ENCODE peak calls at places on chromosomes 11 and 22, in four cellular contexts. One of them, this sample, is unnamed.

GRCh38 chr22:26565181-26565580 is 24.8 kb downstream of the TPST2 start:
- DNase-seq in fibroblast of lung: no peak
- DNase-seq in progenitor cell of endocrine pancreas: no peak
- DNase-seq in AG04449: no peak
- DNase-seq in this sample: no peak

GRCh38 chr11:36376888-36377758 is 81.0 kb downstream of the PRR5L start:
- DNase-seq in fibroblast of lung: peak
- DNase-seq in progenitor cell of endocrine pancreas: peak
- DNase-seq in AG04449: no peak
- DNase-seq in this sample: no peak

GRCh38 chr11:83706581-83706980 is 420.4 kb upstream of the CCDC90B start:
- DNase-seq in AG04449: no peak
- DNase-seq in fibroblast of lung: no peak
- DNase-seq in progenitor cell of endocrine pancreas: no peak
- DNase-seq in this sample: no peak

GRCh38 chr11:88280673-88281316 is 56.7 kb downstream of the CTSC start:
- DNase-seq in progenitor cell of endocrine pancreas: no peak
- DNase-seq in fibroblast of lung: peak
- DNase-seq in AG04449: no peak
- DNase-seq in this sample: no peak

GRCh38 chr22:25996669-25997068 is 172.6 kb upstream of the SEZ6L start:
- DNase-seq in progenitor cell of endocrine pancreas: no peak
- DNase-seq in AG04449: no peak
- DNase-seq in fibroblast of lung: no peak
- DNase-seq in this sample: no peak

GRCh38 chr11:117200813-117201515 is 1.8 kb downstream of the TAGLN start:
- DNase-seq in progenitor cell of endocrine pancreas: no peak
- DNase-seq in fibroblast of lung: no peak
- DNase-seq in AG04449: no peak
- DNase-seq in this sample: no peak

GRCh38 chr11:77884186-77884828 is 63.4 kb downstream of the AAMDC start:
- DNase-seq in AG04449: peak
- DNase-seq in fibroblast of lung: peak
- DNase-seq in progenitor cell of endocrine pancreas: no peak
- DNase-seq in this sample: no peak

GRCh38 chr11:61880454-61880853 is 10.9 kb downstream of the FADS3 start:
- DNase-seq in AG04449: no peak
- DNase-seq in fibroblast of lung: no peak
- DNase-seq in progenitor cell of endocrine pancreas: no peak
- DNase-seq in this sample: no peak

GRCh38 chr11:6745465-6746015 is 26.2 kb downstream of the OR2AG2 start:
- DNase-seq in fibroblast of lung: no peak
- DNase-seq in AG04449: no peak
- DNase-seq in progenitor cell of endocrine pancreas: no peak
- DNase-seq in this sample: no peak

GRCh38 chr11:112249871-112250590 is 10.6 kb downstream of the PLET1 start:
- DNase-seq in AG04449: no peak
- DNase-seq in fibroblast of lung: peak
- DNase-seq in progenitor cell of endocrine pancreas: no peak
- DNase-seq in this sample: no peak

GRCh38 chr11:63551889-63552266 is 11.3 kb downstream of the PLAAT2 start:
- DNase-seq in progenitor cell of endocrine pancreas: no peak
- DNase-seq in fibroblast of lung: no peak
- DNase-seq in AG04449: no peak
- DNase-seq in this sample: no peak

GRCh38 chr22:48306785-48307570 is 1520.7 kb downstream of the BRD1 start:
- DNase-seq in fibroblast of lung: no peak
- DNase-seq in AG04449: no peak
- DNase-seq in progenitor cell of endocrine pancreas: no peak
- DNase-seq in this sample: no peak

GRCh38 chr22:25027959-25028840 is 75.7 kb downstream of the KIAA1671 start:
- DNase-seq in AG04449: no peak
- DNase-seq in fibroblast of lung: no peak
- DNase-seq in progenitor cell of endocrine pancreas: no peak
- DNase-seq in this sample: no peak

GRCh38 chr11:69157156-69157821 is 1.6 kb downstream of the SMIM38 start:
- DNase-seq in AG04449: no peak
- DNase-seq in fibroblast of lung: peak
- DNase-seq in progenitor cell of endocrine pancreas: peak
- DNase-seq in this sample: no peak

GRCh38 chr22:31676700-31677099 is 14.7 kb upstream of the PISD start:
- DNase-seq in progenitor cell of endocrine pancreas: peak
- DNase-seq in fibroblast of lung: peak
- DNase-seq in AG04449: no peak
- DNase-seq in this sample: peak

GRCh38 chr11:111344032-111344431 is 35.0 kb downstream of the POU2AF1 start:
- DNase-seq in fibroblast of lung: peak
- DNase-seq in progenitor cell of endocrine pancreas: no peak
- DNase-seq in AG04449: no peak
- DNase-seq in this sample: no peak

GRCh38 chr22:44915441-44915840 is 94.4 kb downstream of the PHF21B start:
- DNase-seq in fibroblast of lung: no peak
- DNase-seq in AG04449: no peak
- DNase-seq in progenitor cell of endocrine pancreas: no peak
- DNase-seq in this sample: no peak

GRCh38 chr22:25069426-25069757 is 116.9 kb downstream of the KIAA1671 start:
- DNase-seq in progenitor cell of endocrine pancreas: no peak
- DNase-seq in AG04449: no peak
- DNase-seq in fibroblast of lung: no peak
- DNase-seq in this sample: no peak

GRCh38 chr11:61962213-61963015 is 5.0 kb downstream of the FTH1 start:
- DNase-seq in AG04449: no peak
- DNase-seq in progenitor cell of endocrine pancreas: no peak
- DNase-seq in fibroblast of lung: no peak
- DNase-seq in this sample: no peak

GRCh38 chr11:111982019-111982464 is 43.2 kb upstream of the DLAT start:
- DNase-seq in AG04449: no peak
- DNase-seq in progenitor cell of endocrine pancreas: peak
- DNase-seq in fibroblast of lung: peak
- DNase-seq in this sample: peak

GRCh38 chr11:103596323-103596722 is 440.1 kb upstream of the DDI1 start:
- DNase-seq in fibroblast of lung: peak
- DNase-seq in AG04449: no peak
- DNase-seq in progenitor cell of endocrine pancreas: no peak
- DNase-seq in this sample: no peak

GRCh38 chr22:45975266-45976161 is 1.4 kb downstream of the WNT7B start:
- DNase-seq in fibroblast of lung: no peak
- DNase-seq in AG04449: no peak
- DNase-seq in progenitor cell of endocrine pancreas: no peak
- DNase-seq in this sample: no peak

GRCh38 chr22:22110548-22111266 is 128.1 kb upstream of the TOP3B start:
- DNase-seq in fibroblast of lung: peak
- DNase-seq in progenitor cell of endocrine pancreas: peak
- DNase-seq in AG04449: no peak
- DNase-seq in this sample: peak

GRCh38 chr22:24751518-24751917 is 23.0 kb downstream of the PIWIL3 start:
- DNase-seq in progenitor cell of endocrine pancreas: no peak
- DNase-seq in fibroblast of lung: no peak
- DNase-seq in AG04449: no peak
- DNase-seq in this sample: no peak

GRCh38 chr22:37999236-37999635 is 14.9 kb upstream of the SOX10 start:
- DNase-seq in progenitor cell of endocrine pancreas: no peak
- DNase-seq in fibroblast of lung: no peak
- DNase-seq in AG04449: no peak
- DNase-seq in this sample: no peak

GRCh38 chr22:20459862-20460261 is 22.2 kb upstream of the SCARF2 start:
- DNase-seq in fibroblast of lung: no peak
- DNase-seq in progenitor cell of endocrine pancreas: no peak
- DNase-seq in AG04449: no peak
- DNase-seq in this sample: no peak

GRCh38 chr22:31695423-31695822 is 33.4 kb upstream of the PISD start:
- DNase-seq in AG04449: no peak
- DNase-seq in fibroblast of lung: no peak
- DNase-seq in progenitor cell of endocrine pancreas: no peak
- DNase-seq in this sample: no peak

GRCh38 chr22:26835929-26836528 is 178.6 kb downstream of the MIAT start:
- DNase-seq in fibroblast of lung: no peak
- DNase-seq in AG04449: no peak
- DNase-seq in progenitor cell of endocrine pancreas: peak
- DNase-seq in this sample: peak

GRCh38 chr22:22703715-22704114 is 59.3 kb downstream of the GGTLC2 start:
- DNase-seq in fibroblast of lung: no peak
- DNase-seq in AG04449: no peak
- DNase-seq in progenitor cell of endocrine pancreas: no peak
- DNase-seq in this sample: no peak

GRCh38 chr11:2846056-2846455 is 39.5 kb downstream of the CDKN1C start:
- DNase-seq in AG04449: no peak
- DNase-seq in progenitor cell of endocrine pancreas: no peak
- DNase-seq in fibroblast of lung: peak
- DNase-seq in this sample: no peak

GRCh38 chr11:118634435-118635236 is 27.2 kb downstream of the PHLDB1 start:
- DNase-seq in progenitor cell of endocrine pancreas: peak
- DNase-seq in fibroblast of lung: peak
- DNase-seq in AG04449: no peak
- DNase-seq in this sample: no peak

GRCh38 chr22:49768077-49768476 is 59.6 kb downstream of the BRD1 start:
- DNase-seq in fibroblast of lung: no peak
- DNase-seq in AG04449: no peak
- DNase-seq in progenitor cell of endocrine pancreas: no peak
- DNase-seq in this sample: no peak

GRCh38 chr22:41687901-41688364 is 734 bp downstream of the SNU13 start:
- DNase-seq in AG04449: no peak
- DNase-seq in fibroblast of lung: peak
- DNase-seq in progenitor cell of endocrine pancreas: no peak
- DNase-seq in this sample: no peak

GRCh38 chr11:129694538-129694937 is 121.1 kb upstream of the TMEM45B start:
- DNase-seq in fibroblast of lung: no peak
- DNase-seq in progenitor cell of endocrine pancreas: no peak
- DNase-seq in AG04449: no peak
- DNase-seq in this sample: no peak
- TF ChIP-seq CTCF in fibroblast of lung: no peak
- TF ChIP-seq CTCF in progenitor cell of endocrine pancreas: no peak
- TF ChIP-seq CTCF in AG04449: no peak
- TF ChIP-seq CTCF in this sample: peak

GRCh38 chr11:121422675-121423074 is 29.4 kb upstream of the SORL1 start:
- DNase-seq in fibroblast of lung: no peak
- DNase-seq in progenitor cell of endocrine pancreas: no peak
- DNase-seq in AG04449: no peak
- DNase-seq in this sample: peak

GRCh38 chr11:121429556-121429955 is 22.6 kb upstream of the SORL1 start:
- DNase-seq in AG04449: no peak
- DNase-seq in progenitor cell of endocrine pancreas: no peak
- DNase-seq in fibroblast of lung: no peak
- DNase-seq in this sample: no peak

GRCh38 chr11:121431820-121432526 is 20.1 kb upstream of the SORL1 start:
- DNase-seq in progenitor cell of endocrine pancreas: no peak
- DNase-seq in AG04449: no peak
- DNase-seq in fibroblast of lung: no peak
- DNase-seq in this sample: no peak

GRCh38 chr11:121425818-121426217 is 26.3 kb upstream of the SORL1 start:
- DNase-seq in fibroblast of lung: no peak
- DNase-seq in progenitor cell of endocrine pancreas: no peak
- DNase-seq in AG04449: no peak
- DNase-seq in this sample: no peak

GRCh38 chr11:121426476-121427454 is 25.3 kb upstream of the SORL1 start:
- DNase-seq in progenitor cell of endocrine pancreas: peak
- DNase-seq in AG04449: no peak
- DNase-seq in fibroblast of lung: no peak
- DNase-seq in this sample: no peak
- TF ChIP-seq CTCF in progenitor cell of endocrine pancreas: peak
- TF ChIP-seq CTCF in AG04449: no peak
- TF ChIP-seq CTCF in fibroblast of lung: no peak
- TF ChIP-seq CTCF in this sample: peak

GRCh38 chr11:79440451-79441158 is at the start of gene TENM4:
- DNase-seq in progenitor cell of endocrine pancreas: peak
- DNase-seq in AG04449: peak
- DNase-seq in fibroblast of lung: peak
- DNase-seq in this sample: no peak
- TF ChIP-seq CTCF in progenitor cell of endocrine pancreas: peak
- TF ChIP-seq CTCF in AG04449: peak
- TF ChIP-seq CTCF in fibroblast of lung: no peak
- TF ChIP-seq CTCF in this sample: peak

GRCh38 chr11:597166-597725 is 18.5 kb downstream of the IRF7 start:
- DNase-seq in fibroblast of lung: no peak
- DNase-seq in progenitor cell of endocrine pancreas: no peak
- DNase-seq in AG04449: no peak
- DNase-seq in this sample: no peak
- TF ChIP-seq CTCF in fibroblast of lung: no peak
- TF ChIP-seq CTCF in progenitor cell of endocrine pancreas: peak
- TF ChIP-seq CTCF in AG04449: peak
- TF ChIP-seq CTCF in this sample: peak

DNA sequence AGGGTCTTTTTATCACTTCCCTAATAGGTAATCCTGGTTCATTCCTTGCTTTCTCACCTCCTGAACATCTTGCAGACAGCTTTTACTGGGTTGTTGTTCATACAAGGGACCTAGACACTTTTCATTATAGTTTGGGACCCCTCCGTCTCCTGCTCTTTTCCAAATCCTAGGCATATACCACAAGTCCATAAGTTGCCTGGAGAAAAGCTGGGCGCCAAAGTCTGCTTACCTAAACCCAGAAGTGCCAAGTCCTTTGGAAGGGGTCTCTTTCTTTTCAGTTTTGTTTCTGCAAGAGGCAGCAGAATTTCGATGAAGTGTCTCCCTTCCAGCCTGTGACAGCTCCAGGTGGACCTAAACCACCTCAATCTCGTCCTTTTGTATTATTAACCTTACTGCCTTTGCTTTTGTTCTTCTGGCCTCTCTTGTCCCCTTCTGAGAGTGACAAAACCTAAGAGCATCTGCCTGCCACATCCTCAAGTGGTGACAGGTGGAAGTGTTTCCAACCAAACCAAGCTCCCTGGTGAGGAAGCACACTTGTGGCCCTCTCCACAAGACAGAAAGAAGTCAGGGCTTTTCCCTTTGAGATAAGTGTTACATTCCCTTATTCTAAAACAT is 19.5 kb upstream of the P2RY6 start:
- DNase-seq in fibroblast of lung: no peak
- DNase-seq in progenitor cell of endocrine pancreas: no peak
- DNase-seq in AG04449: no peak
- DNase-seq in this sample: no peak
- TF ChIP-seq CTCF in fibroblast of lung: no peak
- TF ChIP-seq CTCF in progenitor cell of endocrine pancreas: peak
- TF ChIP-seq CTCF in AG04449: no peak
- TF ChIP-seq CTCF in this sample: peak

GRCh38 chr11:8315463-8315862 is 51.8 kb upstream of the LMO1 start:
- DNase-seq in AG04449: no peak
- DNase-seq in progenitor cell of endocrine pancreas: no peak
- DNase-seq in fibroblast of lung: no peak
- DNase-seq in this sample: no peak

GRCh38 chr11:8321876-8322275 is 58.2 kb upstream of the LMO1 start:
- DNase-seq in progenitor cell of endocrine pancreas: no peak
- DNase-seq in fibroblast of lung: no peak
- DNase-seq in AG04449: no peak
- DNase-seq in this sample: no peak

GRCh38 chr11:8317164-8317563 is 53.5 kb upstream of the LMO1 start:
- DNase-seq in progenitor cell of endocrine pancreas: no peak
- DNase-seq in fibroblast of lung: peak
- DNase-seq in AG04449: no peak
- DNase-seq in this sample: no peak

GRCh38 chr11:8323161-8323935 is 59.7 kb upstream of the LMO1 start:
- DNase-seq in progenitor cell of endocrine pancreas: no peak
- DNase-seq in fibroblast of lung: no peak
- DNase-seq in AG04449: no peak
- DNase-seq in this sample: no peak

GRCh38 chr11:8318536-8318935 is 54.9 kb upstream of the LMO1 start:
- DNase-seq in AG04449: no peak
- DNase-seq in fibroblast of lung: no peak
- DNase-seq in progenitor cell of endocrine pancreas: no peak
- DNase-seq in this sample: no peak
- TF ChIP-seq CTCF in AG04449: no peak
- TF ChIP-seq CTCF in fibroblast of lung: no peak
- TF ChIP-seq CTCF in progenitor cell of endocrine pancreas: peak
- TF ChIP-seq CTCF in this sample: peak

This sample was measured in GM12864.